ENCODE peak calls at places on chromosomes 16 and 17, in six cellular contexts. H is epithelial cell of esophagus; X is dorsolateral prefrontal cortex; J is stimulated activated CD4-positive, alpha-beta T cell treated with anti-CD3 and anti-CD28 coated beads, Interleukin-4, amount 100 ng/mL, for 1 hour; C is foreskin fibroblast; Q is IMR-90. O is an unnamed sample.

GRCh38 chr16:60203525-60204124 is 1469.5 kb upstream of the GOT2 start:
- DNase-seq in H (peak), X (no peak), J (no peak), C (peak), Q (peak), O (no peak)

GRCh38 chr17:72030067-72030899 is 90.5 kb upstream of the SOX9 start:
- DNase-seq in H (peak), X (no peak), J (peak), C (peak), Q (peak), O (no peak)

GRCh38 chr16:22937169-22937568 is 123.2 kb downstream of the HS3ST2 start:
- DNase-seq in H (peak), X (no peak), J (no peak), C (no peak), Q (no peak), O (no peak)

GRCh38 chr16:12082207-12082606 is 105.7 kb downstream of the SNX29 start:
- DNase-seq in H (no peak), X (no peak), J (no peak), C (no peak), Q (no peak), O (no peak)

GRCh38 chr17:71237903-71238538 is 882.8 kb upstream of the SOX9 start:
- DNase-seq in H (peak), X (no peak), J (no peak), C (peak), Q (peak), O (no peak)

GRCh38 chr16:47143677-47144558 is at the start of gene NETO2:
- DNase-seq in H (peak), X (peak), J (peak), C (peak), Q (peak), O (no peak)

GRCh38 chr17:2055494-2056220 is 754 bp downstream of the HIC1 start:
- DNase-seq in H (no peak), X (no peak), J (peak), C (peak), Q (peak), O (no peak)

GRCh38 chr16:55203570-55203969 is 120.4 kb upstream of the IRX6 start:
- DNase-seq in H (no peak), X (no peak), J (no peak), C (no peak), Q (no peak), O (no peak)

GRCh38 chr16:72467157-72467759 is 295.3 kb upstream of the PMFBP1 start:
- DNase-seq in H (peak), X (no peak), J (no peak), C (peak), Q (peak), O (no peak)

GRCh38 chr17:51507444-51507843 is 247.1 kb downstream of the UTP18 start:
- DNase-seq in H (no peak), X (no peak), J (no peak), C (no peak), Q (no peak), O (no peak)

GRCh38 chr17:13931752-13932477 is 137.4 kb upstream of the COX10 start:
- DNase-seq in H (peak), X (no peak), J (no peak), C (peak), Q (peak), O (no peak)

GRCh38 chr16:7090628-7091115 is 242.0 kb upstream of the RBFOX1 start:
- DNase-seq in H (no peak), X (no peak), J (no peak), C (no peak), Q (no peak), O (no peak)

GRCh38 chr16:28548306-28548802 is 5.4 kb upstream of the SGF29 start:
- DNase-seq in H (no peak), X (no peak), J (no peak), C (no peak), Q (no peak), O (no peak)

GRCh38 chr16:80720759-80721470 is 83.5 kb downstream of the CDYL2 start:
- DNase-seq in H (peak), X (no peak), J (no peak), C (peak), Q (no peak), O (no peak)

GRCh38 chr17:69643686-69644085 is 229.2 kb downstream of the MAP2K6 start:
- DNase-seq in H (no peak), X (no peak), J (no peak), C (no peak), Q (no peak), O (no peak)

GRCh38 chr17:78324391-78325075 is 35.3 kb downstream of the SOCS3 start:
- DNase-seq in H (no peak), X (no peak), J (no peak), C (peak), Q (peak), O (no peak)

GRCh38 chr16:4358831-4359561 is 7.9 kb upstream of the PAM16 start:
- DNase-seq in H (no peak), X (peak), J (peak), C (peak), Q (no peak), O (no peak)

GRCh38 chr17:72193395-72194106 is 72.7 kb downstream of the SOX9 start:
- DNase-seq in H (peak), X (no peak), J (no peak), C (peak), Q (peak), O (no peak)

GRCh38 chr17:9529033-9529748 is 46.4 kb downstream of the STX8 start:
- DNase-seq in H (peak), X (no peak), J (no peak), C (peak), Q (peak), O (no peak)

GRCh38 chr16:11128211-11129123 is 127.5 kb downstream of the SOCS1 start:
- DNase-seq in H (peak), X (no peak), J (no peak), C (peak), Q (peak), O (peak)

GRCh38 chr17:64110436-64111152 is 19.4 kb downstream of the ERN1 start:
- DNase-seq in H (no peak), X (no peak), J (no peak), C (no peak), Q (no peak), O (no peak)

O was measured in chondrocyte.